ENCODE peak calls at places on chromosomes 11 and 22, in five cellular contexts. D is activated T-helper 1 cell treated with anti-CD3 and anti-CD28 coated beads, Interleukin-12 subunit alpha, Interleukin-12 subunit beta, Interleukin-2, Interleukin-4 antibody, amounts not matched to agents 30 ng/mL and 10 ng/mL and 1 ng/mL, durations not matched to agents 14 hours and 24 hours and 36 hours; H is GM13977; K is CD4-positive, alpha-beta memory T cell; R is iPS-NIHi11. T is an unnamed sample.
A peak's percentile ranks its signal among the peaks of the same experiment; 100 is the strongest.

GRCh38 chr11:68031136-68031459 is 617 bp downstream of the NDUFS8 start:
- DNase-seq in R (no peak), D (no peak), H (no peak), K (no peak), T (no peak)

GRCh38 chr11:65817815-65818680 is 15.7 kb upstream of the SNX32 start:
- DNase-seq in R (peak; percentile 99), D (peak; percentile 90), H (peak; percentile 95), K (peak; percentile 88), T (peak; percentile 82)

GRCh38 chr11:128182844-128183243 is 404.5 kb downstream of the ETS1 start:
- DNase-seq in H (no peak), R (no peak), K (no peak), D (no peak), T (no peak)

GRCh38 chr11:66950113-66950535 is 8.1 kb downstream of the PC start:
- DNase-seq in K (no peak), R (peak; percentile 31), D (no peak), H (no peak), T (peak; percentile 81)

GRCh38 chr11:41189711-41190477 is 269.6 kb downstream of the LRRC4C start:
- DNase-seq in H (no peak), D (no peak), R (no peak), K (no peak), T (no peak)

GRCh38 chr11:8312966-8313365 is 49.3 kb upstream of the LMO1 start:
- DNase-seq in K (no peak), R (no peak), D (no peak), H (no peak), T (no peak)

GRCh38 chr11:64059339-64060176 is 23.8 kb downstream of the FLRT1 start:
- DNase-seq in H (no peak), K (no peak), R (peak; percentile 89), D (no peak), T (no peak)

GRCh38 chr22:16717699-16718558 is 107.3 kb downstream of the XKR3 start:
- DNase-seq in D (no peak), K (no peak), R (no peak), H (no peak), T (no peak)

GRCh38 chr11:36411202-36411640 is 98.9 kb downstream of the TRAF6 start:
- DNase-seq in D (no peak), R (no peak), H (peak; percentile 32), K (no peak), T (no peak)

GRCh38 chr11:29645373-29645772 is 371.5 kb downstream of the KCNA4 start:
- DNase-seq in K (no peak), D (no peak), R (no peak), H (no peak), T (no peak)

GRCh38 chr11:116379185-116379828 is 393.5 kb downstream of the BUD13 start:
- DNase-seq in K (no peak), R (peak; percentile 58), H (no peak), D (no peak), T (peak; percentile 1)

GRCh38 chr22:50112151-50113118 is 22.6 kb downstream of the MOV10L1 start:
- DNase-seq in H (no peak), K (no peak), R (peak; percentile 16), D (no peak), T (peak; percentile 44)

GRCh38 chr11:85809191-85809590 is 1.8 kb downstream of the SYTL2 start:
- DNase-seq in K (peak; percentile 46), R (no peak), D (no peak), H (no peak), T (no peak)

GRCh38 chr11:60872952-60873524 is 5.7 kb downstream of the ZP1 start:
- DNase-seq in D (no peak), K (peak; percentile 30), H (no peak), R (peak; percentile 49), T (no peak)

GRCh38 chr11:57485217-57486007 is 25.1 kb downstream of the RTN4RL2 start:
- DNase-seq in H (no peak), D (no peak), K (no peak), R (no peak), T (peak; percentile 29)

GRCh38 chr11:61092280-61092766 is 10.0 kb upstream of the CD5 start:
- DNase-seq in R (no peak), D (peak; percentile 73), H (peak; percentile 59), K (peak; percentile 59), T (no peak)

GRCh38 chr11:43576834-43577521 is 103.6 kb upstream of the HSD17B12 start:
- DNase-seq in H (peak; percentile 60), R (peak; percentile 86), D (no peak), K (no peak), T (peak; percentile 66)

GRCh38 chr11:100578966-100579365 is 108.1 kb upstream of the ARHGAP42 start:
- DNase-seq in R (no peak), K (no peak), H (no peak), D (no peak), T (peak; percentile 65)

GRCh38 chr11:122796128-122796717 is 42.1 kb upstream of the CRTAM start:
- DNase-seq in H (peak; percentile 67), D (peak; percentile 33), R (peak; percentile 73), K (peak; percentile 44), T (peak; percentile 65)

GRCh38 chr22:37525073-37525745 is 6.0 kb upstream of the CARD10 start:
- DNase-seq in D (no peak), R (no peak), K (no peak), H (no peak), T (peak; percentile 94)

GRCh38 chr11:17277024-17277584 is 565 bp downstream of the NUCB2 start:
- DNase-seq in K (peak; percentile 47), D (peak; percentile 21), R (no peak), H (peak; percentile 49), T (peak; percentile 44)